ENCODE peak calls at places on chromosomes 3 and 15, in five cellular contexts. One of them, this sample, is unnamed.

GRCh38 chr3:52039846-52040245 is 16.5 kb downstream of the DUSP7 start:
- DNase-seq in GM23248: no peak
- DNase-seq in OCI-LY7: no peak
- DNase-seq in Peyer's patch: no peak
- DNase-seq in colonic mucosa: no peak
- DNase-seq in this sample: no peak

GRCh38 chr15:22262613-22263020 is 182.3 kb downstream of the OR4M2 start:
- DNase-seq in GM23248: no peak
- DNase-seq in OCI-LY7: peak; percentile 52
- DNase-seq in Peyer's patch: peak; percentile 56
- DNase-seq in colonic mucosa: no peak
- DNase-seq in this sample: no peak

GRCh38 chr3:147038456-147038855 is 367.9 kb downstream of the ZIC4 start:
- DNase-seq in GM23248: peak; percentile 68
- DNase-seq in OCI-LY7: no peak
- DNase-seq in Peyer's patch: no peak
- DNase-seq in colonic mucosa: no peak
- DNase-seq in this sample: no peak

GRCh38 chr15:36579792-36580431 is 486 bp downstream of the CDIN1 start:
- DNase-seq in GM23248: peak; percentile 56
- DNase-seq in OCI-LY7: peak; percentile 42
- DNase-seq in Peyer's patch: peak; percentile 37
- DNase-seq in colonic mucosa: no peak
- DNase-seq in this sample: no peak

GRCh38 chr3:8110966-8111798 is 390.4 kb upstream of the LMCD1 start:
- DNase-seq in GM23248: peak; percentile 79
- DNase-seq in OCI-LY7: peak; percentile 59
- DNase-seq in Peyer's patch: no peak
- DNase-seq in colonic mucosa: peak; percentile 61
- DNase-seq in this sample: peak; percentile 59

GRCh38 chr3:122576174-122576940 is 1.1 kb upstream of the PARP15 start:
- DNase-seq in GM23248: peak; percentile 46
- DNase-seq in OCI-LY7: peak; percentile 96
- DNase-seq in Peyer's patch: peak; percentile 73
- DNase-seq in colonic mucosa: no peak
- DNase-seq in this sample: no peak

GRCh38 chr3:124295358-124295757 is 303.4 kb upstream of the ROPN1 start:
- DNase-seq in GM23248: no peak
- DNase-seq in OCI-LY7: no peak
- DNase-seq in Peyer's patch: no peak
- DNase-seq in colonic mucosa: no peak
- DNase-seq in this sample: no peak

GRCh38 chr15:70271422-70272088 is 173.8 kb upstream of the TLE3 start:
- DNase-seq in GM23248: peak; percentile 99
- DNase-seq in OCI-LY7: no peak
- DNase-seq in Peyer's patch: no peak
- DNase-seq in colonic mucosa: no peak
- DNase-seq in this sample: no peak

GRCh38 chr15:46526726-46527110 is 891.9 kb downstream of the SQOR start:
- DNase-seq in GM23248: no peak
- DNase-seq in OCI-LY7: no peak
- DNase-seq in Peyer's patch: no peak
- DNase-seq in colonic mucosa: no peak
- DNase-seq in this sample: no peak

GRCh38 chr15:62783303-62783957 is 259.1 kb upstream of the TPM1 start:
- DNase-seq in GM23248: peak; percentile 87
- DNase-seq in OCI-LY7: no peak
- DNase-seq in Peyer's patch: no peak
- DNase-seq in colonic mucosa: no peak
- DNase-seq in this sample: no peak

DNA sequence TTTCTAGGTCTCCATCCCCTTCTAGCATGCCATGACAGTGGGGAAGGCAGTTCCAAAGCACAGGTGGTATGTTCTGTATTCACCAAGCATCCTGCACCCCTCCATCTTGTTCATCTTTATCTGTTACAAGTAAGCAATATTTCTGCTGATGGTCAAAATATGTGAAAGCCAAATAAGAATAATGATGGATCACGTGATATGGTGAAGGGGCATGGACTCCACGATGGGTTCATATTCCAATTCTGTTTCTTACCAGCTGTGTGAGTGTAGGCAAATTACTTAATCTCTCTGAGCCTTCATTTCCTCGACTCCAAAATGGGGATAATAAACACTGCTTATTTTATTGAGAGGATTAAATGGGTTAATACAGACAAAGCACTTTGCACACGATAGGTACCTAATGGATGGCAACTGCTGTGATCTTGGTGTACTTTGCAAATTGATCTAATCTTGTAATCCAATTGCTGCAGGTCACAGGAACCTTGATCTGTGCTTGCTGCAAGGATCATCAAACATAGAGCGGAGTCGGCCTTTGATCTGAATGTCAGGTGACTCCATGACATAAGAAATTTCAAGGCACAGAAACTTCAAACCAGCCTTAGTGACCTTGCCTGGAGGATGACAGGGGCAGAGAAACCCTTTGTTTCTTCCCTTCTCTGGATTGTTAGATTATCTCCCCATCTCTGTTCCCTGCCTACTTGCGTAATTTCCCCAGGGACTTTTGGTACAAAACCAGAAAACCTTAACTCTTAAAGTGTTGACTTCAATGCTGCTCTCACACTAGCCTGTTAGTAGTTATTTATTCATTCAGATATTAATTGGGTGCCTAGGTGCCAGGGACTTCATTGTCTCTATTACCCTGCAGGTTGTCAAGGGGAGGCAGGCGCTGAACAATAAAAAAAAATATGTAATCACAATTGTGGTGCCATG is 25.8 kb downstream of the SIAH2 start:
- DNase-seq in GM23248: peak; percentile 38
- DNase-seq in OCI-LY7: no peak
- DNase-seq in Peyer's patch: no peak
- DNase-seq in colonic mucosa: no peak
- DNase-seq in this sample: no peak
- H3K4me1 ChIP-seq in GM23248: peaks cover 18% of the 10 kb centered on the region
- H3K4me1 ChIP-seq in OCI-LY7: peaks cover 23% of the 10 kb centered on the region
- H3K4me1 ChIP-seq in Peyer's patch: peaks cover 5% of the 10 kb centered on the region
- H3K4me1 ChIP-seq in colonic mucosa: no peaks in the 10 kb centered on the region
- H3K4me1 ChIP-seq in this sample: peaks cover 41% of the 10 kb centered on the region

DNA sequence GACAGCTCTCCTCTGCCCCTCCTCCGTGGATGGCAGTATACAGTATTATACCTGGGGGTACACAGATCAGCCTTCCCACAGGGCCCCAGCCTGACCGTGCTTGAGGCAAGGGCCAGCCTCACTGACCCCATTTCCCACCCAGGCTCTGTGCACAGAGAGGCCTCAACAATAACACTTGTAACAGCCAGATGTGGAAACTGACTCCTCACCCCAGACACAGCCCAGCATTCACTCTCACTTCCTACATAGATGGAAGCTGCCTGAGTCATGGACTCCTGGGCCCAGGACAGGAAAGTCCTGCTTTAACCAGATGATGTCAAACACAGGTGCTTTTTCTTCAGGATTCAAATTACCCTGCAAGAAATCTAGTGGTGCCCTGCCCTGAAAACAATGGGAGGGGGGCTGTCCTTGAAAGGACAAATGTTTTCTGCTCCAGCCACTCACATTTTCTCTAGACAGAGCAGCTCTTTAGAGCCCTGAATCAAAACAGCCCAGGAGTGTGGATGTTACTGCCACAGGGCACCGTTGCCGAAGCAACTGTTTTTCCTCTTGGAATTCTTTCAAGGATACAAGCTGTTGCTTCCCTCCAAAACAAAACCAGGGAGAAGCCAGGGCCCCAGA is 16.4 kb downstream of the CCDC12 start:
- DNase-seq in GM23248: peak; percentile 86
- DNase-seq in OCI-LY7: no peak
- DNase-seq in Peyer's patch: no peak
- DNase-seq in colonic mucosa: no peak
- DNase-seq in this sample: no peak
- H3K4me1 ChIP-seq in GM23248: peaks cover 22% of the 10 kb centered on the region
- H3K4me1 ChIP-seq in OCI-LY7: peaks cover 76% of the 10 kb centered on the region
- H3K4me1 ChIP-seq in Peyer's patch: peaks cover 7% of the 10 kb centered on the region
- H3K4me1 ChIP-seq in colonic mucosa: peaks cover 17% of the 10 kb centered on the region
- H3K4me1 ChIP-seq in this sample: peaks cover 74% of the 10 kb centered on the region

GRCh38 chr3:71692139-71692538 is 33.1 kb downstream of the EIF4E3 start:
- DNase-seq in GM23248: no peak
- DNase-seq in OCI-LY7: no peak
- DNase-seq in Peyer's patch: no peak
- DNase-seq in colonic mucosa: no peak
- DNase-seq in this sample: no peak

GRCh38 chr3:71693641-71694040 is 31.6 kb downstream of the EIF4E3 start:
- DNase-seq in GM23248: no peak
- DNase-seq in OCI-LY7: no peak
- DNase-seq in Peyer's patch: no peak
- DNase-seq in colonic mucosa: no peak
- DNase-seq in this sample: no peak

GRCh38 chr3:71690222-71690821 is 34.9 kb downstream of the EIF4E3 start:
- DNase-seq in GM23248: peak; percentile 79
- DNase-seq in OCI-LY7: no peak
- DNase-seq in Peyer's patch: no peak
- DNase-seq in colonic mucosa: no peak
- DNase-seq in this sample: no peak

GRCh38 chr3:71695000-71695482 is 30.2 kb downstream of the EIF4E3 start:
- DNase-seq in GM23248: no peak
- DNase-seq in OCI-LY7: no peak
- DNase-seq in Peyer's patch: no peak
- DNase-seq in colonic mucosa: peak; percentile 49
- DNase-seq in this sample: no peak

DNA sequence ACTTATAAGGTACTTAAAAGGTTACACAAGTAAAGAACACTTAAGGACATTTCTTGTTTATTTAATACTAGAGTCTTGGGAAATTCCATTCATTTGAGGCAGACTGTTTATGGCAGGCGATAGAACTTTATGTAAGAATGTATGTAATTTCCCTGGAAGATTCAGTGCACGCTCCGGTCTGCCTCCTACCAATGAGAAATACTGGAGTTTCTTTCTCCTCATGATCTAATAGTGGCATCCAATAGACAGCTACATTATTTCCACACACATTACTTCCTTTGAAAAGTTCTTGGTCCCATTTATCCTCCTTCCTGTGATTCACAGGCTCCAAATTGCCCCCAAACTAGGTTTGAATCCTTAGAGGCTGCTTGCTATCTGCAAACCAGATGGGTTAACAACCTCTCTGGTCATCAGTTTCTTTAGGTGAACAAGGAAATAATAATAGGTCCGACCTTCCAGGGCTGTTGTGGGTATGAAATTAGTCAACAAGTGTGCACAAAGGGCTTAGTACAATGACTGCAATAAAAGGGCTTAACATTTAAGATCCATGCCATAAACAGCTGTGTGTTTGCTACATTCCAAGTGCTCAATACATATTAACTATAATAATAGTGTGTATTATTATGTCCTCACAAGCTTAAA is 30.7 kb downstream of the EIF4E3 start:
- DNase-seq in GM23248: peak; percentile 78
- DNase-seq in OCI-LY7: no peak
- DNase-seq in Peyer's patch: no peak
- DNase-seq in colonic mucosa: peak; percentile 34
- DNase-seq in this sample: no peak
- H3K4me1 ChIP-seq in GM23248: peaks cover 33% of the 10 kb centered on the region
- H3K4me1 ChIP-seq in OCI-LY7: no peaks in the 10 kb centered on the region
- H3K4me1 ChIP-seq in Peyer's patch: peaks cover 11% of the 10 kb centered on the region
- H3K4me1 ChIP-seq in colonic mucosa: peaks cover 7% of the 10 kb centered on the region
- H3K4me1 ChIP-seq in this sample: no peaks in the 10 kb centered on the region

DNA sequence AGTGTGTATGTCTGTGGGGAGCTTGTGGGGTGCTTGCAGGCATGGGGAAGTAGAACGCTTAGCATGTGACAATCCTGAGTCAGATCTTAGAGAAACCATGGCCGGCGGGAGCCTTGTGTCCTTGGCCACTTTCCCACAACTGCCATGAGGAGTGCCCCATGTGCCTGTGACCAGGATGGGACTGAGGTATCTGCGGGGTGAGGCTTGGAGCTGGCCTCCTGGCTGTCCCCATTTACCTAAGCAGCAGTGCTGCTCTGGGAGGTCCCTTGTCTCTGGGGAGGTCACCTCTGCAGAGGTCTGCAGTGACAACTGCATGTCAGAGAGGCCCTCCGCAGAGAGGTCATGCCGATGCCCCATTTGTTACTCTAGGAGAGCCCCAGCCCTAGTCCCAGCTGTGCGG is 23.5 kb downstream of the TRPM1 start:
- DNase-seq in GM23248: no peak
- DNase-seq in OCI-LY7: no peak
- DNase-seq in Peyer's patch: no peak
- DNase-seq in colonic mucosa: no peak
- DNase-seq in this sample: no peak
- H3K4me1 ChIP-seq in GM23248: no peaks in the 10 kb centered on the region
- H3K4me1 ChIP-seq in OCI-LY7: peaks cover 11% of the 10 kb centered on the region
- H3K4me1 ChIP-seq in Peyer's patch: no peaks in the 10 kb centered on the region
- H3K4me1 ChIP-seq in colonic mucosa: no peaks in the 10 kb centered on the region
- H3K4me1 ChIP-seq in this sample: no peaks in the 10 kb centered on the region

GRCh38 chr3:72272356-72272755 is 487.4 kb upstream of the PROK2 start:
- DNase-seq in GM23248: no peak
- DNase-seq in OCI-LY7: no peak
- DNase-seq in Peyer's patch: no peak
- DNase-seq in colonic mucosa: no peak
- DNase-seq in this sample: no peak

GRCh38 chr3:72271923-72272322 is 487.0 kb upstream of the PROK2 start:
- DNase-seq in GM23248: no peak
- DNase-seq in OCI-LY7: no peak
- DNase-seq in Peyer's patch: no peak
- DNase-seq in colonic mucosa: no peak
- DNase-seq in this sample: no peak

GRCh38 chr3:72271215-72271614 is 486.3 kb upstream of the PROK2 start:
- DNase-seq in GM23248: no peak
- DNase-seq in OCI-LY7: no peak
- DNase-seq in Peyer's patch: no peak
- DNase-seq in colonic mucosa: no peak
- DNase-seq in this sample: no peak

GRCh38 chr3:72270072-72270611 is 485.2 kb upstream of the PROK2 start:
- DNase-seq in GM23248: peak; percentile 97
- DNase-seq in OCI-LY7: no peak
- DNase-seq in Peyer's patch: peak; percentile 52
- DNase-seq in colonic mucosa: peak; percentile 86
- DNase-seq in this sample: no peak

GRCh38 chr3:72270730-72271129 is 485.8 kb upstream of the PROK2 start:
- DNase-seq in GM23248: no peak
- DNase-seq in OCI-LY7: no peak
- DNase-seq in Peyer's patch: no peak
- DNase-seq in colonic mucosa: no peak
- DNase-seq in this sample: no peak
- H3K4me1 ChIP-seq in GM23248: peaks cover 35% of the 10 kb centered on the region
- H3K4me1 ChIP-seq in OCI-LY7: peaks cover 10% of the 10 kb centered on the region
- H3K4me1 ChIP-seq in Peyer's patch: no peaks in the 10 kb centered on the region
- H3K4me1 ChIP-seq in colonic mucosa: no peaks in the 10 kb centered on the region
- H3K4me1 ChIP-seq in this sample: peaks cover 33% of the 10 kb centered on the region

GRCh38 chr3:23826382-23827061 is 20.8 kb downstream of the UBE2E1 start:
- DNase-seq in GM23248: no peak
- DNase-seq in OCI-LY7: no peak
- DNase-seq in Peyer's patch: no peak
- DNase-seq in colonic mucosa: no peak
- DNase-seq in this sample: no peak
- H3K4me1 ChIP-seq in GM23248: no peaks in the 10 kb centered on the region
- H3K4me1 ChIP-seq in OCI-LY7: peaks cover 35% of the 10 kb centered on the region
- H3K4me1 ChIP-seq in Peyer's patch: no peaks in the 10 kb centered on the region
- H3K4me1 ChIP-seq in colonic mucosa: no peaks in the 10 kb centered on the region
- H3K4me1 ChIP-seq in this sample: peaks cover 45% of the 10 kb centered on the region

GRCh38 chr15:63971904-63972303 is 74.4 kb downstream of the DAPK2 start:
- DNase-seq in GM23248: no peak
- DNase-seq in OCI-LY7: no peak
- DNase-seq in Peyer's patch: no peak
- DNase-seq in colonic mucosa: peak; percentile 12
- DNase-seq in this sample: no peak
- H3K4me1 ChIP-seq in GM23248: peaks cover 27% of the 10 kb centered on the region
- H3K4me1 ChIP-seq in OCI-LY7: peaks cover 24% of the 10 kb centered on the region
- H3K4me1 ChIP-seq in Peyer's patch: peaks cover 7% of the 10 kb centered on the region
- H3K4me1 ChIP-seq in colonic mucosa: peaks cover 13% of the 10 kb centered on the region
- H3K4me1 ChIP-seq in this sample: peaks cover 37% of the 10 kb centered on the region

This sample was measured in CD4-positive, alpha-beta memory T cell.